ENCODE peak calls at places on chromosomes 1 and 21, in six cellular contexts. P is AG04450, G is upper lobe of right lung, D is lung, O is body of pancreas, V is BJ. R is an unnamed sample.

GRCh38 chr1:225319951-225320350 is 107.9 kb downstream of the LBR start:
- DNase-seq in G (no peak), D (no peak), O (no peak), V (no peak), P (no peak), R (no peak)

GRCh38 chr1:230542054-230542453 is 100.2 kb upstream of the COG2 start:
- DNase-seq in G (no peak), O (no peak), D (no peak), P (no peak), V (no peak), R (no peak)

GRCh38 chr1:5311634-5312298 is 657.4 kb downstream of the AJAP1 start:
- DNase-seq in O (no peak), D (no peak), G (no peak), P (no peak), V (no peak), R (no peak)

GRCh38 chr1:235784950-235785349 is 81.8 kb downstream of the LYST start:
- DNase-seq in P (no peak), V (no peak), O (no peak), G (no peak), D (no peak), R (no peak)

GRCh38 chr1:177737456-177737855 is 232.4 kb downstream of the SEC16B start:
- DNase-seq in G (no peak), V (no peak), P (no peak), O (no peak), D (no peak), R (no peak)

GRCh38 chr1:9234223-9235122 is at the start of gene H6PD:
- DNase-seq in V (no peak), P (no peak), G (peak; percentile 95), O (peak; percentile 86), D (peak; percentile 86), R (peak; percentile 72)

GRCh38 chr1:177723533-177723932 is 246.3 kb downstream of the SEC16B start:
- DNase-seq in P (no peak), O (no peak), D (no peak), V (no peak), G (no peak), R (no peak)

GRCh38 chr1:226642421-226642820 is 93.9 kb downstream of the STUM start:
- DNase-seq in D (no peak), G (no peak), O (no peak), V (no peak), P (no peak), R (no peak)

GRCh38 chr21:29943885-29944284 is 4.1 kb upstream of the GRIK1 start:
- DNase-seq in D (no peak), V (no peak), G (no peak), P (no peak), O (no peak), R (no peak)

DNA sequence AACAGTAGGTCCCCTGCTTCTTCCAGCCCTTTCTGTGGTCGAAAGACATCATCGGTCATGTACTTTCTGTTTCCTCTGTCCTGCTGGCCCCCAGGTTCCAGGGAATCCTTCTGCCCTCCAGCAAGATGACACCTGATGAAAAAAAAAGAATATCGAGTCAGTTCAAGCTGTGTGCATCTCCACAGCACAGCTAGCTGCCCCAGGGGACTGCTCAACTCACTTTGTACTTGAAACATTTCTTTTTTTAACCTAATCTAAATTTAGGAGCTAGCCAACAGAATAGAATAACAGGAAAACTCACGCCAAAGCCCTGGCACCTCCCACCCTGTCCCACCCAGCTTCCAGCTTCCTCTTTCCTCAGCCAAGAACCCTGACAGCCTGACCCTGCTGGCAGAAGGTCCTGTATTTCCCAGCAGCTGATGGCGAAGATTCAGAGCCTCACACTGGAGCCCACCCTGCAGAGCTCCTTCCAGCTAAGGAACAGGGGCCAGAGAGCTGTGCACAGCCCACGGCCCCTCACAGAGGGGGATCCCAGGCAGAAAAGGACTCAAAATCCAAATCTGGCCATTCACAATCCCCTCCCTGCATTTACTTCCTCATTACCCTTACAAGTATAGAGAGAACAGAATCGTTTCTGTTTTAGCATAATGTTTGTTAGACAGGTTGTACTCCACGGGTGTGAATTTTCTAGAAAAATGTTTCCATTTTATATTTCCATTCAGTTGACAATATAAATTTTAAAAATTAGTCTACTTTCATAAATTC is 176.4 kb downstream of the PSMG1 start:
- DNase-seq in G (peak; percentile 76), P (no peak), V (no peak), O (peak; percentile 33), D (peak; percentile 66), R (no peak)
- H3K4me3 ChIP-seq in G (no peak overlapping the region), P (no peak overlapping the region), V (no peak overlapping the region), O (no peak overlapping the region), D (no peak overlapping the region), R (no peak overlapping the region)

DNA sequence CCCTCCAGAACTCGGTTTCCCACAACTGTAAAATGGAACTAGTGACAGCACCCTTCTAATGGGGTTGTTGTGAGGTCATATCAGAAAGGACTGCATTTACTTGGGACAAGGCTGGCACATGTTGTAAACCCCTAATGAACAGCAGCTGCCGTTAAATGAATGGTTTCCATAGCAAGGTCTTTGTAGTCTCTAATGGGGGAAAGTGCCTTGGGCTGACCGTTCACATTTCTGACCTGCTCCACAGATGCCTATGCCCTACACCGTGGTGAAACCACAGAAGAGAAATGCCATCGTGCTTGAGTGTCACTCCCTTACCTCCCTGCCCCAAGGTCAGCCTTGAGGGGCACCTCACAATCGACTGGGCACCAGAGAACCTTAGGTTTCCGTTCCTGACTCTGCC is 143.1 kb downstream of the ZSCAN20 start:
- DNase-seq in V (no peak), O (no peak), D (no peak), P (no peak), G (no peak), R (no peak)
- H3K27me3 ChIP-seq in V (no peaks in the 10 kb centered on the region), O (no peaks in the 10 kb centered on the region), D (no peaks in the 10 kb centered on the region), P (no peaks in the 10 kb centered on the region), G (peaks cover 31% of the 10 kb centered on the region), R (no peaks in the 10 kb centered on the region)

DNA sequence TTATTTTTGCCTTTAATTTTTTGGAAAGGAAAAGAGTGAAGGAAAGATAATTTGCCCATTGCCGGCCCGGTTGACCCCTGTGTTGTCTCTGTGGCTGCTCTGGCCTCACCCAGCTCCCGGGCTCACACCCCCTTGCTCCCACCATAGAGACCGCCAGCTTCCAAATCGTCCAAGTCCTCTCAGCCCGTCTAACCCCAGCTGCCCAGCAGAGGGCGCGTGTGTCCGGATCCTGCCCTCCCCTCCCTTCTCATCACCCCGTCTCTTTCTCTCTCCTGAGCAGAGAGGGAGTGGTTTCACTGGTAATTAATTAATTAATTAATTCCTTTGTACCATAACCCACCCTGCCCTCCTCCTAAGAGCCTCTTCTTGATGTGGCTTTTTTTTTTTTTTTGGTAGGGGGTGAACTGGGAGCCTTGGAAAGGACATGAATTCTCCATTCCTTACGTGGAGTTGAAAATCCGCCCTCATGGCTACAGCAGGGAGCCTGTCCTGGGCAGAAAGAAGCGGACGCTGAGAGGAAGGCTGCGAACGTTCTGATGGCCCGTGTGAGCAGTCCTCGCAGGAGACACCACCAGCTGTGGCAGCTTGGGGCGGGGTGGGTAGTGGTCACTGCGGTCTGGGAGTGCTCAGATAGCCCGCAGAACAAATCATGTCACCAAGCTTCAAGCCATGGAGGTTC is 45.9 kb downstream of the KIAA0040 start:
- DNase-seq in O (peak; percentile 69), G (peak; percentile 82), D (peak; percentile 71), P (no peak), V (no peak), R (peak; percentile 47)
- H3K4me3 ChIP-seq in O (no peak overlapping the region), G (no peak overlapping the region), D (no peak overlapping the region), P (no peak overlapping the region), V (no peak overlapping the region), R (no peak overlapping the region)

GRCh38 chr1:110671323-110671722 is 3.4 kb downstream of the KCNA3 start:
- DNase-seq in D (no peak), O (no peak), P (no peak), G (no peak), V (no peak), R (peak; percentile 15)
- H3K27me3 ChIP-seq in D (no peaks in the 10 kb centered on the region), O (no peaks in the 10 kb centered on the region), P (peaks cover 37% of the 10 kb centered on the region), G (peaks cover 39% of the 10 kb centered on the region), V (peaks cover 25% of the 10 kb centered on the region), R (no peaks in the 10 kb centered on the region)

GRCh38 chr21:26550357-26550756 is 22.7 kb downstream of the CYYR1 start:
- DNase-seq in V (no peak), D (no peak), O (no peak), P (no peak), G (no peak), R (no peak)

GRCh38 chr21:26544208-26544607 is 28.9 kb downstream of the CYYR1 start:
- DNase-seq in V (no peak), D (no peak), P (no peak), O (no peak), G (no peak), R (no peak)

GRCh38 chr21:26546698-26547097 is 26.4 kb downstream of the CYYR1 start:
- DNase-seq in P (no peak), V (no peak), G (no peak), O (peak; percentile 15), D (peak; percentile 30), R (no peak)
- H3K4me3 ChIP-seq in P (no peak overlapping the region), V (no peak overlapping the region), G (no peak overlapping the region), O (no peak overlapping the region), D (no peak overlapping the region), R (no peak overlapping the region)

GRCh38 chr1:204218552-204218951 is 4.8 kb upstream of the GOLT1A start:
- DNase-seq in P (no peak), O (no peak), D (no peak), G (no peak), V (no peak), R (no peak)

GRCh38 chr1:204220217-204220616 is 6.4 kb upstream of the GOLT1A start:
- DNase-seq in P (no peak), V (no peak), O (no peak), D (no peak), G (no peak), R (no peak)

GRCh38 chr1:204216880-204217647 is 3.3 kb upstream of the GOLT1A start:
- DNase-seq in G (no peak), P (no peak), O (no peak), D (no peak), V (no peak), R (no peak)

GRCh38 chr1:204216236-204216635 is 2.4 kb upstream of the GOLT1A start:
- DNase-seq in V (no peak), P (no peak), O (no peak), D (no peak), G (no peak), R (no peak)

GRCh38 chr1:204217648-204218000 is 3.8 kb upstream of the GOLT1A start:
- DNase-seq in D (no peak), O (no peak), P (no peak), G (no peak), V (no peak), R (no peak)
- H3K27me3 ChIP-seq in D (no peaks in the 10 kb centered on the region), O (no peaks in the 10 kb centered on the region), P (peaks cover 3% of the 10 kb centered on the region), G (no peaks in the 10 kb centered on the region), V (no peaks in the 10 kb centered on the region), R (no peaks in the 10 kb centered on the region)

DNA sequence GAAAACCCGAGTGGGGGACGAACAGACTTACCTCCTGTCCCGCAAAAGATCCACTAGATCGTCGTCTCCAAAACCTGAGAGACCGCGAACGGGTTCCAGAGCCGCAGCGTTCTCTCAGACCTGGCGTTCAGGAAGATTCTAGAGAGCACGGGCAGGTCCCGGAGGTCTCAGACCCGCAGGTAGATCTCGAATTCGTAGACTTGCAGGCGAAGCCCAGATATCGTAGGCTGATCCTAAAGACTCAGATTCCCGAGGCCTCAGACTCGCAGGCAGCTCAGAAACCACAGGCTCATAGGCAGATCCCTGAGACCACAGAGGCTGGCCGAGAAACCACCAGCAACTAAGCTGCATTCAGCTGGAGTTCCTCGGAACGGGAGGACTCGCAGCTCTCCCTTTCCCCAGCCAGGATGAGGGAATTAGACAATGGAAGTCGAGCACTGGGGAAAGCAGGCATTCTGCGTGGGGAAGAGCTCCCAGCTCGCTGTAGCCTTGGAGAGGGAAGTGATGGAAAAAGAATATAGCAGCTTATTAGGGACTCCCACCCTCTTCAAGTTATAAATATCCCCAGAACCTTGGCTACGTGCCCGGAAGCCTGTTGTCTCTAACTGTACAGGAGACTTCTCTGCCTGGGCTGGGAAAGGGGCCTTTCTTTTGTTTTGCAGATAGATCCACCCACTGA is at the start of gene ZNF436:
- DNase-seq in P (peak; percentile 64), O (peak; percentile 83), D (peak; percentile 73), G (peak; percentile 70), V (no peak), R (peak; percentile 26)
- H3K4me3 ChIP-seq in P (peak within 1 kb of the TSS; percentile 99), O (peak within 1 kb of the TSS; percentile 54), D (peak within 1 kb of the TSS; percentile 80), G (peak within 1 kb of the TSS; percentile 87), V (peak within 1 kb of the TSS; percentile 61), R (peak within 1 kb of the TSS; percentile 100)